ENCODE peak calls at places on chromosomes 3 and 15, in five cellular contexts. One of them, this sample, is unnamed.

GRCh38 chr3:129001101-129001816 is at the start of gene EFCC1:
- DNase-seq in mucosa of descending colon: peak
- DNase-seq in mammary epithelial cell: peak
- DNase-seq in tibial artery: no peak
- DNase-seq in AG04450: no peak
- DNase-seq in this sample: no peak

GRCh38 chr15:98900382-98900781 is 107.2 kb downstream of the PGPEP1L start:
- DNase-seq in mucosa of descending colon: no peak
- DNase-seq in mammary epithelial cell: no peak
- DNase-seq in tibial artery: no peak
- DNase-seq in AG04450: no peak
- DNase-seq in this sample: no peak

GRCh38 chr3:190709351-190709773 is 153.1 kb downstream of the GMNC start:
- DNase-seq in mucosa of descending colon: no peak
- DNase-seq in mammary epithelial cell: no peak
- DNase-seq in tibial artery: no peak
- DNase-seq in AG04450: no peak
- DNase-seq in this sample: no peak

GRCh38 chr3:17518189-17519059 is 224.0 kb downstream of the TBC1D5 start:
- DNase-seq in mucosa of descending colon: no peak
- DNase-seq in mammary epithelial cell: no peak
- DNase-seq in tibial artery: no peak
- DNase-seq in AG04450: no peak
- DNase-seq in this sample: no peak

GRCh38 chr15:80587816-80588456 is 107.2 kb upstream of the ABHD17C start:
- DNase-seq in mucosa of descending colon: no peak
- DNase-seq in mammary epithelial cell: peak
- DNase-seq in tibial artery: peak
- DNase-seq in AG04450: no peak
- DNase-seq in this sample: no peak

GRCh38 chr3:8488877-8489865 is 12.5 kb upstream of the LMCD1 start:
- DNase-seq in mucosa of descending colon: no peak
- DNase-seq in mammary epithelial cell: peak
- DNase-seq in tibial artery: no peak
- DNase-seq in AG04450: no peak
- DNase-seq in this sample: no peak

GRCh38 chr15:83278191-83278590 is 6.3 kb downstream of the BNC1 start:
- DNase-seq in mucosa of descending colon: no peak
- DNase-seq in mammary epithelial cell: peak
- DNase-seq in tibial artery: no peak
- DNase-seq in AG04450: no peak
- DNase-seq in this sample: no peak

GRCh38 chr3:114659109-114660081 is 365.6 kb downstream of the TIGIT start:
- DNase-seq in mucosa of descending colon: no peak
- DNase-seq in mammary epithelial cell: no peak
- DNase-seq in tibial artery: no peak
- DNase-seq in AG04450: no peak
- DNase-seq in this sample: no peak

GRCh38 chr3:134809412-134810051 is 14.5 kb downstream of the EPHB1 start:
- DNase-seq in mucosa of descending colon: no peak
- DNase-seq in mammary epithelial cell: no peak
- DNase-seq in tibial artery: no peak
- DNase-seq in AG04450: no peak
- DNase-seq in this sample: no peak

GRCh38 chr15:59410448-59410896 is 27.5 kb upstream of the FAM81A start:
- DNase-seq in mucosa of descending colon: no peak
- DNase-seq in mammary epithelial cell: no peak
- DNase-seq in tibial artery: no peak
- DNase-seq in AG04450: no peak
- DNase-seq in this sample: no peak

GRCh38 chr3:114223146-114223545 is 14.2 kb downstream of the ZNF80 start:
- DNase-seq in mucosa of descending colon: no peak
- DNase-seq in mammary epithelial cell: no peak
- DNase-seq in tibial artery: no peak
- DNase-seq in AG04450: no peak
- DNase-seq in this sample: no peak

GRCh38 chr15:49990835-49991540 is 128.0 kb downstream of the ATP8B4 start:
- DNase-seq in mucosa of descending colon: no peak
- DNase-seq in mammary epithelial cell: no peak
- DNase-seq in tibial artery: no peak
- DNase-seq in AG04450: peak
- DNase-seq in this sample: no peak

GRCh38 chr3:182796310-182796709 is 3.0 kb downstream of the ATP11B start:
- DNase-seq in mucosa of descending colon: no peak
- DNase-seq in mammary epithelial cell: no peak
- DNase-seq in tibial artery: no peak
- DNase-seq in AG04450: no peak
- DNase-seq in this sample: no peak

GRCh38 chr15:78018968-78019644 is 58.4 kb downstream of the TBC1D2B start:
- DNase-seq in mucosa of descending colon: no peak
- DNase-seq in mammary epithelial cell: no peak
- DNase-seq in tibial artery: no peak
- DNase-seq in AG04450: no peak
- DNase-seq in this sample: no peak

GRCh38 chr3:114119776-114120175 is 59.1 kb downstream of the DRD3 start:
- DNase-seq in mucosa of descending colon: no peak
- DNase-seq in mammary epithelial cell: no peak
- DNase-seq in tibial artery: no peak
- DNase-seq in AG04450: no peak
- DNase-seq in this sample: no peak

GRCh38 chr15:98776607-98777281 is 128.4 kb downstream of the IGF1R start:
- DNase-seq in mucosa of descending colon: no peak
- DNase-seq in mammary epithelial cell: peak
- DNase-seq in tibial artery: no peak
- DNase-seq in AG04450: no peak
- DNase-seq in this sample: peak

GRCh38 chr3:43372809-43373587 is 86.7 kb downstream of the SNRK start:
- DNase-seq in mucosa of descending colon: no peak
- DNase-seq in mammary epithelial cell: no peak
- DNase-seq in tibial artery: no peak
- DNase-seq in AG04450: no peak
- DNase-seq in this sample: no peak

GRCh38 chr3:24495334-24495994 is 814 bp upstream of the THRB start:
- DNase-seq in mucosa of descending colon: peak
- DNase-seq in mammary epithelial cell: peak
- DNase-seq in tibial artery: peak
- DNase-seq in AG04450: no peak
- DNase-seq in this sample: no peak
- TF ChIP-seq CTCF in mucosa of descending colon: no peak
- TF ChIP-seq CTCF in mammary epithelial cell: no peak
- TF ChIP-seq CTCF in tibial artery: no peak
- TF ChIP-seq CTCF in AG04450: no peak
- TF ChIP-seq CTCF in this sample: no peak

GRCh38 chr15:65363306-65363705 is 14.5 kb downstream of the IGDCC3 start:
- DNase-seq in mucosa of descending colon: no peak
- DNase-seq in mammary epithelial cell: no peak
- DNase-seq in tibial artery: no peak
- DNase-seq in AG04450: no peak
- DNase-seq in this sample: no peak

GRCh38 chr15:65365229-65365628 is 12.6 kb downstream of the IGDCC3 start:
- DNase-seq in mucosa of descending colon: no peak
- DNase-seq in mammary epithelial cell: no peak
- DNase-seq in tibial artery: no peak
- DNase-seq in AG04450: no peak
- DNase-seq in this sample: no peak

GRCh38 chr15:65362491-65362890 is 15.3 kb downstream of the IGDCC3 start:
- DNase-seq in mucosa of descending colon: no peak
- DNase-seq in mammary epithelial cell: no peak
- DNase-seq in tibial artery: no peak
- DNase-seq in AG04450: no peak
- DNase-seq in this sample: no peak

GRCh38 chr15:65361708-65362459 is 15.9 kb downstream of the IGDCC3 start:
- DNase-seq in mucosa of descending colon: no peak
- DNase-seq in mammary epithelial cell: no peak
- DNase-seq in tibial artery: no peak
- DNase-seq in AG04450: no peak
- DNase-seq in this sample: no peak

DNA sequence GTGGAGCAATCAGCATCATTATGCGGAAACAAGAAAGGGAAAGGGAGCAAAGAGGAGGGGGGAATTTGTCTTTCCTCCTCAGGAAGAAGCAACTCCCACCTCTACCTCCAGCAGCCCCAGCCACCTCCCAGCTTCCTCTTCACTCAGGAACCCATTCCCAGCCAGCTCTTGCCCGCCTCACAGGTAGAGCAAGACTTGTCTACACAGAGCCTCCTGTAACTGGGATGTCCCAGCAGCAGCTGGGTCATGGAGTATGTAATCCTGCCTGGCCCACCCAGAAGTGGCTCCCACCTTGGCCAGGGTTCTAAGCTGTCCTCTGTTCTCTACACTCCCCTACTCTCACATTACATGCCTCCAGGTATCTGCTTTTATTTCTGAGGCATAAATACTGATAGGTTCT is 14.0 kb downstream of the IGDCC3 start:
- DNase-seq in mucosa of descending colon: no peak
- DNase-seq in mammary epithelial cell: no peak
- DNase-seq in tibial artery: no peak
- DNase-seq in AG04450: no peak
- DNase-seq in this sample: no peak
- H3K4me3 ChIP-seq in mucosa of descending colon: no peak
- H3K4me3 ChIP-seq in mammary epithelial cell: no peak
- H3K4me3 ChIP-seq in tibial artery: no peak
- H3K4me3 ChIP-seq in AG04450: no peak
- H3K4me3 ChIP-seq in this sample: no peak

DNA sequence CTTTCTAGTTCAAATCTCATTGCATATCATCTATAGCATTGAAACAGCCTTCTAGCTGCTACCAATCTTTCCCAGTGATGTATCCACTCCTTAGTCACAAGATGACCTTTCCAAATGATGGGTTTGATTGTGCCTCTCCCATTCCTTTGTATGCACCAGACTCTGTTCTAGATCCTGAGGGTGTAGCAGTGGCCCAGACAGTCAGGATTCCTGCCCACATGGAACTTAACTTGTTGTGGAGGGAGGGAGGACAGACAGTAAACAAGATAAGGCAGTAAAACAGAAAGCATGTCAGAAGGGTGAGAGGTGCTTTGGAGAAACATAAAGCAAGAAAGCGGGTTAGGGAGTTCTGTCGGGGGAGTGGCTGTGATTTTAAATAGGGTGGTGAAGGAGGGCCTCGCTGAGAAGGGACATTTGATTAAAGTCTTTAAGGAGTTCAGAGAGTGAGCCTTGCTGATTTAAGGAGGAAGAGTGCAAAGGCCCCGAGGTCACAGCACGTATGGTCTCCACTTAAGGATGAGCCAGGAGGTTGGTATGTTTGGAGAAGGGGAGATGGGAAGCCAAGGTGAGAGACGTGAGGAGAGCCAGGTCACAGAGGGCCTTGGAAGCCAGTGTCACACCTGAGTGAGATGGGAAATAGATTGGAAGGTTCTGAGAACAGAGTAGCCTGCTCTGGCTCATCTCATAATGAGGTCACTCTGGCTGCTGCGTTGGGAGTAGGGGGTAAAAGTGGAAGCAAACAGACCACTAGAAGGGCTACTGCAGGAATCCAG is 38.3 kb downstream of the FAM43A start:
- DNase-seq in mucosa of descending colon: no peak
- DNase-seq in mammary epithelial cell: no peak
- DNase-seq in tibial artery: no peak
- DNase-seq in AG04450: no peak
- DNase-seq in this sample: no peak
- TF ChIP-seq CTCF in mucosa of descending colon: no peak
- TF ChIP-seq CTCF in mammary epithelial cell: no peak
- TF ChIP-seq CTCF in tibial artery: no peak
- TF ChIP-seq CTCF in AG04450: no peak
- TF ChIP-seq CTCF in this sample: no peak

GRCh38 chr3:151383956-151384355 is 597 bp downstream of the P2RY12 start:
- DNase-seq in mucosa of descending colon: no peak
- DNase-seq in mammary epithelial cell: no peak
- DNase-seq in tibial artery: no peak
- DNase-seq in AG04450: no peak
- DNase-seq in this sample: no peak
- H3K4me3 ChIP-seq in mucosa of descending colon: no peak
- H3K4me3 ChIP-seq in mammary epithelial cell: no peak
- H3K4me3 ChIP-seq in tibial artery: peak
- H3K4me3 ChIP-seq in AG04450: no peak
- H3K4me3 ChIP-seq in this sample: no peak

DNA sequence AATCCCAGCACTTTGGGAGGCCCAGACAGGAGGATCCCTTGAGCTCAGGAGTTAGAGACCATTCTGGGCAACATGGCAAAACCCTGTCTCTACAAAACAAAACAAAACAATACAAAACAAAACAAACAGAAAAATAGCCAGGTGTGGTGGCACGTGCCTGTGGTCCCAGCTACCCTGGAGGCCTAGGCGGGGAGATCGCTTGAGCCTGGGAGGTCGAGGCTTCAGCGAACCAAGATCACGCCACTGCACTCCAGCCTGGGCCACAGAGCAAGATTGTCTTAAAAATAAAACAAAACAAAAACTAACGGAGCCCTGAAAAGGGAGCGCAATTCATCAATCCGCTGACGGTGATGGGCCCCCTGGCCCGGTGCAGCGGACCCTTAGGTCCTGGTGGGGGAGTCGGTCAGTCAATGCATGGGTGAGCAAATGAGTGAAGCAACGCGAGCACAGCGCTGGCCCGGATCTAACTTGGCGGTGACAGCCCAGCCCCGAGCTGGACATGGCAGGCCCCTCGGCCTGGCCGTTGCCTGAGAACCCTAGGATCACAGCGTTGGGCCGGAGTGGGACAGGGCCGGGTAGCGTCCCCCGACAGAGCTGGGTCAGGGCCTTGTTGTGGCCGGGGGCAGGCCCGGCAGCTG is 52.4 kb upstream of the BLM start:
- DNase-seq in mucosa of descending colon: peak
- DNase-seq in mammary epithelial cell: no peak
- DNase-seq in tibial artery: peak
- DNase-seq in AG04450: no peak
- DNase-seq in this sample: no peak
- TF ChIP-seq CTCF in mucosa of descending colon: no peak
- TF ChIP-seq CTCF in mammary epithelial cell: no peak
- TF ChIP-seq CTCF in tibial artery: no peak
- TF ChIP-seq CTCF in AG04450: peak
- TF ChIP-seq CTCF in this sample: no peak

GRCh38 chr3:124772081-124772831 is 42.0 kb downstream of the UMPS start:
- DNase-seq in mucosa of descending colon: no peak
- DNase-seq in mammary epithelial cell: no peak
- DNase-seq in tibial artery: no peak
- DNase-seq in AG04450: no peak
- DNase-seq in this sample: no peak
- H3K4me3 ChIP-seq in mucosa of descending colon: no peak
- H3K4me3 ChIP-seq in mammary epithelial cell: no peak
- H3K4me3 ChIP-seq in tibial artery: no peak
- H3K4me3 ChIP-seq in AG04450: no peak
- H3K4me3 ChIP-seq in this sample: no peak

DNA sequence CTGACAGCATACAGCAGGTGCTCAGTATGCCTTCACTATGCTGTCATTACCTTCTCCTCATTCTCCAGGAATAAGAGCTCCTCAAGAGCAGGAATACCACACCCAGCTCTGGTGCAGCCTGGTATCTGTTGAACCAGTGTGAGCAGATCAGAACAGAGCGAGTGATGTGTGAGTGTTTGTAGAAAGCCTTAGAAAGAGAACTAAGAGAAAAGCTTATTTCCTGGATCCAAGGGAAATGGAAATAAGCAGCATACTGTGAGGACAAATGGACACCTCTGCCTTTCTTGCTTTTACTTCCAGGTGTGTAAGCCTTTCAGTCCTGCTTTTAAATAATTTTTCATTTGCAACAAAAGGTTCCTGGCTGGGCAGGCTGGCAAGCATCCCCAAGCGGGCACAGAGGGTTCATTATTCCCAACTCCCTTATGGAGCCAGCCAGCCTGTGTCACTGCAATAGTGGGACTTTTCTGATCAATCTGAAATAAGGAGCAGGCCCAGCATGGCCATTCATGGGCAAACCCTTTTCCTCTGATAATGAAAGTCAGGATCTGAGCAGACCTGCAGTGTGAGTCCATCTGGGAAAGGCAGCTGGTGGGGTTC is 594.8 kb upstream of the CFAP20DC start:
- DNase-seq in mucosa of descending colon: no peak
- DNase-seq in mammary epithelial cell: no peak
- DNase-seq in tibial artery: no peak
- DNase-seq in AG04450: no peak
- DNase-seq in this sample: no peak
- TF ChIP-seq CTCF in mucosa of descending colon: no peak
- TF ChIP-seq CTCF in mammary epithelial cell: no peak
- TF ChIP-seq CTCF in tibial artery: no peak
- TF ChIP-seq CTCF in AG04450: no peak
- TF ChIP-seq CTCF in this sample: no peak

This sample was measured in HFF-Myc.